ENCODE peak calls at places on chromosomes 11 and 22, in eight cellular contexts. Q, L, V, X, C, G, Z and S are unnamed samples.

GRCh38 chr11:59429924-59430516 is 3.8 kb upstream of the OR5A2 start:
- DNase-seq in Q (peak), L (peak), V (peak), X (peak), C (peak), G (peak), Z (peak), S (peak)

GRCh38 chr11:10807629-10808552 is 835 bp downstream of the EIF4G2 start:
- DNase-seq in Q (peak), L (peak), V (no peak), X (peak), C (peak), G (peak), Z (peak), S (peak)

GRCh38 chr11:21137813-21138212 is 468.4 kb downstream of the NELL1 start:
- DNase-seq in Q (no peak), L (no peak), V (no peak), X (no peak), C (no peak), G (no peak), Z (no peak), S (no peak)

GRCh38 chr11:134454146-134454690 is 42.2 kb upstream of the B3GAT1 start:
- DNase-seq in Q (no peak), L (no peak), V (no peak), X (no peak), C (no peak), G (no peak), Z (no peak), S (no peak)

GRCh38 chr11:122123258-122123929 is 7.4 kb upstream of the BLID start:
- DNase-seq in Q (no peak), L (no peak), V (no peak), X (no peak), C (no peak), G (no peak), Z (no peak), S (no peak)

GRCh38 chr11:123742778-123743177 is 1.3 kb upstream of the ZNF202 start:
- DNase-seq in Q (no peak), L (no peak), V (no peak), X (no peak), C (no peak), G (no peak), Z (peak), S (no peak)

GRCh38 chr22:33274214-33274828 is 216.1 kb upstream of the SYN3 start:
- DNase-seq in Q (no peak), L (no peak), V (peak), X (peak), C (no peak), G (peak), Z (peak), S (no peak)

GRCh38 chr11:65429724-65430405 is 7.3 kb downstream of the NEAT1 start:
- DNase-seq in Q (no peak), L (peak), V (no peak), X (peak), C (peak), G (peak), Z (peak), S (no peak)